ENCODE peak calls at places on chromosomes 11 and 22, in nine cellular contexts. R is right lobe of liver, O is OCI-LY7, C is left ventricle myocardium inferior, G is endodermal cell, N is A549, F is K562, K is HCT116, E is Peyer's patch. H is an unnamed sample. For H3K4me1, the result is how much of the 10 kb centered on the place peaks cover.

GRCh38 chr11:132844956-132845355 is 687.3 kb downstream of the OPCML start:
- DNase-seq in R (no peak), O (no peak), C (no peak), G (no peak), N (no peak), F (no peak), K (no peak), E (no peak), H (no peak)

GRCh38 chr22:26431151-26431995 is 2.3 kb downstream of the ASPHD2 start:
- DNase-seq in R (no peak), O (no peak), C (no peak), G (no peak), N (no peak), F (no peak), K (no peak), E (no peak), H (no peak)

GRCh38 chr11:32884770-32885384 is 7.7 kb upstream of the QSER1 start:
- DNase-seq in R (no peak), O (peak), C (no peak), G (no peak), N (no peak), F (peak), K (no peak), E (no peak), H (no peak)

GRCh38 chr11:103812680-103813079 is 223.8 kb upstream of the DDI1 start:
- DNase-seq in R (no peak), O (peak), C (no peak), G (no peak), N (no peak), F (no peak), K (no peak), E (no peak), H (no peak)

GRCh38 chr11:71129624-71130023 is 122.8 kb downstream of the SHANK2 start:
- DNase-seq in R (no peak), O (no peak), C (no peak), G (no peak), N (no peak), F (no peak), K (no peak), E (no peak), H (no peak)

GRCh38 chr22:49076300-49077035 is 751.2 kb downstream of the BRD1 start:
- DNase-seq in R (no peak), O (no peak), C (no peak), G (peak), N (no peak), F (no peak), K (no peak), E (no peak), H (no peak)

GRCh38 chr22:21816787-21817496 is 50.5 kb downstream of the MAPK1 start:
- DNase-seq in R (no peak), O (peak), C (no peak), G (no peak), N (peak), F (peak), K (no peak), E (no peak), H (no peak)

GRCh38 chr22:46402505-46402904 is 67.0 kb downstream of the TRMU start:
- DNase-seq in R (no peak), O (no peak), C (no peak), G (no peak), N (no peak), F (no peak), K (no peak), E (no peak), H (no peak)

GRCh38 chr11:112822478-112823274 is 138.5 kb upstream of the NCAM1 start:
- DNase-seq in R (no peak), O (no peak), C (no peak), G (peak), N (no peak), F (no peak), K (no peak), E (no peak), H (no peak)

GRCh38 chr11:63564785-63565350 is 1.7 kb upstream of the PLAAT2 start:
- DNase-seq in R (no peak), O (no peak), C (no peak), G (no peak), N (no peak), F (no peak), K (no peak), E (peak), H (peak)

GRCh38 chr22:21587803-21588611 is 20.5 kb downstream of the UBE2L3 start:
- DNase-seq in R (no peak), O (peak), C (no peak), G (no peak), N (no peak), F (no peak), K (no peak), E (peak), H (no peak)

GRCh38 chr11:68694404-68695297 is 10.3 kb downstream of the GAL start:
- DNase-seq in R (no peak), O (no peak), C (no peak), G (peak), N (no peak), F (no peak), K (no peak), E (no peak), H (no peak)

GRCh38 chr11:121757480-121758125 is 304.8 kb upstream of the SORL1-AS1 start:
- DNase-seq in R (no peak), O (no peak), C (no peak), G (peak), N (no peak), F (no peak), K (no peak), E (no peak), H (no peak)

GRCh38 chr11:12539570-12539969 is 134.7 kb upstream of the TEAD1 start:
- DNase-seq in R (no peak), O (no peak), C (no peak), G (no peak), N (no peak), F (no peak), K (no peak), E (no peak), H (no peak)

GRCh38 chr11:85196955-85197354 is 430.2 kb downstream of the DLG2 start:
- DNase-seq in R (no peak), O (no peak), C (no peak), G (no peak), N (no peak), F (no peak), K (no peak), E (no peak), H (no peak)

GRCh38 chr11:69587454-69588081 is 53.4 kb upstream of the CCND1 start:
- DNase-seq in R (peak), O (no peak), C (no peak), G (no peak), N (peak), F (no peak), K (peak), E (no peak), H (no peak)

GRCh38 chr11:27705873-27706820 is 5.9 kb upstream of the BDNF start:
- DNase-seq in R (no peak), O (peak), C (no peak), G (peak), N (peak), F (peak), K (no peak), E (no peak), H (no peak)

GRCh38 chr22:34454598-34454997 is 534.3 kb upstream of the LARGE1 start:
- DNase-seq in R (no peak), O (no peak), C (no peak), G (no peak), N (no peak), F (no peak), K (no peak), E (no peak), H (no peak)

GRCh38 chr22:50270302-50271010 is at the start of gene MAPK11:
- DNase-seq in R (peak), O (peak), C (peak), G (peak), N (no peak), F (peak), K (no peak), E (peak), H (peak)

GRCh38 chr11:29293825-29294224 is 723.0 kb downstream of the KCNA4 start:
- DNase-seq in R (no peak), O (no peak), C (no peak), G (no peak), N (peak), F (no peak), K (peak), E (no peak), H (no peak)

GRCh38 chr11:121112498-121113455 is 11.7 kb downstream of the TECTA start:
- DNase-seq in R (peak), O (peak), C (peak), G (peak), N (peak), F (peak), K (peak), E (peak), H (no peak)

GRCh38 chr22:23859201-23859600 is 1.5 kb downstream of the SLC2A11 start:
- DNase-seq in R (no peak), O (peak), C (no peak), G (no peak), N (no peak), F (no peak), K (no peak), E (no peak), H (no peak)

GRCh38 chr11:116707250-116707649 is 65.5 kb downstream of the BUD13 start:
- DNase-seq in R (no peak), O (no peak), C (no peak), G (no peak), N (no peak), F (no peak), K (no peak), E (peak), H (peak)

GRCh38 chr22:36379593-36380361 is 8.0 kb downstream of the MYH9 start:
- DNase-seq in R (no peak), O (no peak), C (no peak), G (peak), N (no peak), F (no peak), K (no peak), E (peak), H (peak)

GRCh38 chr11:72352859-72353551 is 81.3 kb downstream of the CLPB start:
- DNase-seq in R (no peak), O (no peak), C (no peak), G (peak), N (no peak), F (no peak), K (no peak), E (no peak), H (no peak)

GRCh38 chr11:113256431-113257227 is 57.8 kb upstream of the TTC12 start:
- DNase-seq in R (no peak), O (no peak), C (no peak), G (no peak), N (no peak), F (no peak), K (no peak), E (no peak), H (no peak)

GRCh38 chr11:95567685-95568084 is 221.9 kb downstream of the FAM76B start:
- DNase-seq in R (no peak), O (no peak), C (no peak), G (no peak), N (no peak), F (no peak), K (no peak), E (no peak), H (no peak)

GRCh38 chr22:46654426-46654825 is 34.2 kb downstream of the GRAMD4 start:
- DNase-seq in R (no peak), O (no peak), C (no peak), G (no peak), N (no peak), F (no peak), K (no peak), E (no peak), H (no peak)

GRCh38 chr11:2912038-2912410 is 17.2 kb downstream of the PHLDA2 start:
- DNase-seq in R (no peak), O (no peak), C (no peak), G (no peak), N (no peak), F (no peak), K (no peak), E (no peak), H (peak)

GRCh38 chr11:27423125-27423524 is 49.5 kb downstream of the LGR4 start:
- DNase-seq in R (peak), O (no peak), C (peak), G (no peak), N (no peak), F (no peak), K (no peak), E (peak), H (no peak)

GRCh38 chr11:110797453-110797852 is 85.2 kb upstream of the ARHGAP20 start:
- DNase-seq in R (no peak), O (no peak), C (no peak), G (no peak), N (no peak), F (no peak), K (no peak), E (no peak), H (no peak)

GRCh38 chr11:105786766-105787165 is 176.9 kb downstream of the GRIA4 start:
- DNase-seq in R (no peak), O (no peak), C (no peak), G (peak), N (no peak), F (no peak), K (no peak), E (no peak), H (no peak)

GRCh38 chr11:44338721-44339529 is 29.0 kb upstream of the ALX4 start:
- DNase-seq in R (no peak), O (no peak), C (no peak), G (no peak), N (no peak), F (no peak), K (no peak), E (no peak), H (no peak)

GRCh38 chr11:94828088-94828487 is 59.9 kb downstream of the AMOTL1 start:
- DNase-seq in R (no peak), O (no peak), C (no peak), G (no peak), N (no peak), F (no peak), K (no peak), E (no peak), H (no peak)

GRCh38 chr11:33907419-33907818 is 15.5 kb upstream of the LMO2 start:
- DNase-seq in R (no peak), O (no peak), C (no peak), G (no peak), N (no peak), F (no peak), K (no peak), E (no peak), H (no peak)

GRCh38 chr11:61168858-61169257 is 7.6 kb upstream of the VPS37C start:
- DNase-seq in R (no peak), O (no peak), C (no peak), G (no peak), N (no peak), F (no peak), K (no peak), E (no peak), H (no peak)

GRCh38 chr22:25824828-25825474 is 83.0 kb downstream of the MYO18B start:
- DNase-seq in R (no peak), O (no peak), C (no peak), G (no peak), N (no peak), F (no peak), K (no peak), E (no peak), H (no peak)

GRCh38 chr11:122709042-122709760 is 53.7 kb downstream of the UBASH3B start:
- DNase-seq in R (no peak), O (no peak), C (no peak), G (no peak), N (no peak), F (no peak), K (peak), E (no peak), H (no peak)

GRCh38 chr11:41851743-41852142 is 392.3 kb upstream of the LRRC4C start:
- DNase-seq in R (no peak), O (no peak), C (no peak), G (no peak), N (no peak), F (no peak), K (no peak), E (no peak), H (no peak)

GRCh38 chr11:1845095-1845429 is 6.3 kb downstream of the TNNI2 start:
- DNase-seq in R (no peak), O (no peak), C (no peak), G (no peak), N (no peak), F (no peak), K (no peak), E (no peak), H (no peak)

GRCh38 chr11:1847006-1847735 is 5.7 kb upstream of the LSP1 start:
- DNase-seq in R (no peak), O (no peak), C (no peak), G (no peak), N (no peak), F (no peak), K (no peak), E (no peak), H (peak)

GRCh38 chr11:1847941-1848639 is 4.8 kb upstream of the LSP1 start:
- DNase-seq in R (no peak), O (no peak), C (no peak), G (no peak), N (no peak), F (no peak), K (no peak), E (no peak), H (no peak)

GRCh38 chr11:1845571-1846452 is 7.0 kb downstream of the TNNI2 start:
- DNase-seq in R (peak), O (no peak), C (no peak), G (no peak), N (no peak), F (no peak), K (no peak), E (no peak), H (peak)

DNA sequence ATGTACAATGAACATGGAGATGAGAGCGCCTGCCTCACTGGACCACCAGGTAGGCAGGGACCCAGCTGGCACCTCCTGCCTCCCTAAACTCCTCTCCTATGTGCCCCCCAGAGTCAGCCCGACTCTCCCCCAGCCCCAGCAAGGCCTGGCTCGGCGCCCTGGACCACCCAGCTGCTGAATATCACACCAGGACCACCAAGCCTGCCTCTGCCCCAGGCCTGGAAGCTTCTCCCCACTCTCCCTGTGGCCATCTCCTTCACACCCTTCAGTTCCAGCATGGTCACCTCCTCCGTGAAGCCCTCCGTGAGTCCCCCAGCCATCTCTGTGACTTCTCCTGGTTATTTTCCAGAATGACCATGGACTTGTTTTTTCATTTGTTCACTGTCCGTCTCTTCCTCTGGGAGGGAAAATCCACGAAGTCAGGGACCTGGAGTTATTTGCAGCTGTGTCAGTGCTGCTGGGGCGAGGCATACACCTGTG is 6.4 kb upstream of the LSP1 start:
- DNase-seq in R (peak), O (no peak), C (no peak), G (no peak), N (no peak), F (no peak), K (no peak), E (no peak), H (peak)
- H3K4me3 ChIP-seq in R (no peak), O (no peak), C (no peak), G (no peak), N (no peak), F (no peak), K (no peak), E (no peak), H (no peak)

GRCh38 chr11:65899356-65900124 is 648 bp downstream of the FOSL1 start:
- DNase-seq in R (peak), O (peak), C (peak), G (peak), N (peak), F (peak), K (no peak), E (peak), H (peak)
- H3K4me1 ChIP-seq in R (under half), O (under half), C (under half), G (under half), N (half or more), F (under half), K (half or more), E (under half), H (under half)

GRCh38 chr22:28799125-28799833 is 1.1 kb downstream of the XBP1 start:
- DNase-seq in R (no peak), O (peak), C (no peak), G (no peak), N (peak), F (peak), K (peak), E (peak), H (no peak)

GRCh38 chr22:28799834-28800307 is 498 bp downstream of the XBP1 start:
- DNase-seq in R (peak), O (peak), C (peak), G (peak), N (no peak), F (peak), K (no peak), E (peak), H (peak)

GRCh38 chr22:28800308-28801041 is at the start of gene XBP1:
- DNase-seq in R (peak), O (peak), C (peak), G (peak), N (peak), F (peak), K (peak), E (peak), H (peak)

GRCh38 chr22:28801845-28802594 is 1.7 kb upstream of the XBP1 start:
- DNase-seq in R (peak), O (peak), C (no peak), G (no peak), N (no peak), F (peak), K (no peak), E (peak), H (no peak)

DNA sequence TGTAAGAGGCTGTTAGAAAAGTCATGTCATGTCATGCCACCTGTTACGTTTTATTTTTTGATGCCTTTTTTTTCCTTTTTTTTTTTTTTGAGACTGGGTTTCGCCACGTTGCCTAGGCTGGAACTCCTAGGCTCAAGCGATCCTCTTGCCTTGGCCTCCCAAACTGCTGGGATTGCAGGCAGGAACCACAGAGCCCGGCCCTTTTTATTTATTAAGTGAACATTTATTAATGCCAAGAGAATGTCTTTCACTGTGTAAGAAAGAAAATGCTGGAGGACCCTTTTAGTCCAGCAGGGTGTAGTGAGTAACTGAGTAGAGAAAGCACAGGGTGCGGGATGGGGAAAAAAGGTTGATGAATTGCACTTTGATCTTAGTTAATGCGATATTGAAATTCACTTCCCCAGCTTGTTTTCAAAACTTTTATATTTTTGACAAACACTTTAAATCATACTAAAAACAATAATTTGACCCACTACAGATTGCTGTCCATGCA is 2.3 kb upstream of the XBP1 start:
- DNase-seq in R (no peak), O (peak), C (no peak), G (no peak), N (no peak), F (no peak), K (no peak), E (no peak), H (peak)
- H3K4me3 ChIP-seq in R (peak), O (no peak), C (peak), G (peak), N (no peak), F (peak), K (no peak), E (peak), H (no peak)

GRCh38 chr11:75272821-75273301 is 32.3 kb downstream of the TPBGL start:
- DNase-seq in R (peak), O (no peak), C (no peak), G (peak), N (no peak), F (no peak), K (no peak), E (peak), H (no peak)
- H3K4me1 ChIP-seq in R (under half), O (under half), C (under half), G (under half), N (under half), F (under half), K (under half), E (under half), H (under half)

GRCh38 chr11:925158-925495 is 543 bp upstream of the AP2A2 start:
- DNase-seq in R (peak), O (no peak), C (peak), G (no peak), N (no peak), F (peak), K (no peak), E (peak), H (no peak)
- H3K4me3 ChIP-seq in R (peak), O (peak), C (peak), G (no peak), N (peak), F (peak), K (no peak), E (peak), H (no peak)

GRCh38 chr11:77634724-77635123 is 2.9 kb downstream of the CLNS1A start:
- DNase-seq in R (no peak), O (no peak), C (no peak), G (no peak), N (no peak), F (no peak), K (no peak), E (no peak), H (no peak)
- H3K4me1 ChIP-seq in R (under half), O (under half), C (under half), G (under half), N (under half), F (under half), K (under half), E (under half), H (under half)

H was measured in mucosa of descending colon.